ENCODE peak calls at places on chromosome 16, in seven cellular contexts. Z is RWPE1; L is CD8-positive, alpha-beta T cell; M is tibial artery; E is IMR-90; S is lower leg skin; I is T1000. H is an unnamed sample.

GRCh38 chr16:1059310-1059709 is 13.2 kb upstream of the SSTR5 start:
- DNase-seq in Z (no peak), L (no peak), M (no peak), E (no peak), S (no peak), I (no peak), H (no peak)

GRCh38 chr16:81576696-81577095 is 132.1 kb downstream of the CMIP start:
- DNase-seq in Z (no peak), L (no peak), M (no peak), E (no peak), S (no peak), I (no peak), H (no peak)

GRCh38 chr16:66569827-66570405 is 3.7 kb downstream of the CMTM1 start:
- DNase-seq in Z (peak; percentile 41), L (no peak), M (no peak), E (peak; percentile 81), S (no peak), I (no peak), H (peak; percentile 56)

GRCh38 chr16:66320774-66321173 is 45.7 kb upstream of the CDH5 start:
- DNase-seq in Z (no peak), L (no peak), M (no peak), E (no peak), S (no peak), I (no peak), H (no peak)

GRCh38 chr16:88732172-88732960 is 26.1 kb downstream of the CTU2 start:
- DNase-seq in Z (peak; percentile 26), L (no peak), M (no peak), E (no peak), S (no peak), I (no peak), H (no peak)

GRCh38 chr16:66084306-66084705 is 282.2 kb upstream of the CDH5 start:
- DNase-seq in Z (no peak), L (no peak), M (no peak), E (no peak), S (no peak), I (no peak), H (no peak)

GRCh38 chr16:50326835-50327465 is 41.8 kb downstream of the BRD7 start:
- DNase-seq in Z (no peak), L (peak; percentile 32), M (no peak), E (peak; percentile 36), S (peak; percentile 26), I (no peak), H (peak; percentile 46)

GRCh38 chr16:80628254-80628653 is 87.5 kb downstream of the DYNLRB2 start:
- DNase-seq in Z (no peak), L (no peak), M (no peak), E (no peak), S (no peak), I (no peak), H (no peak)

GRCh38 chr16:14559809-14560227 is 70.2 kb downstream of the PARN start:
- DNase-seq in Z (no peak), L (no peak), M (peak; percentile 54), E (no peak), S (no peak), I (no peak), H (no peak)

GRCh38 chr16:88886915-88887521 is 20.6 kb upstream of the PABPN1L start:
- DNase-seq in Z (no peak), L (no peak), M (peak; percentile 32), E (peak; percentile 36), S (no peak), I (no peak), H (no peak)

GRCh38 chr16:53753431-53753830 is 49.5 kb downstream of the FTO start:
- DNase-seq in Z (no peak), L (no peak), M (no peak), E (no peak), S (no peak), I (no peak), H (no peak)

H was measured in mammary epithelial cell.